ENCODE peak calls at places on chromosomes 16 and 17, in ten cellular contexts. J, T, Z, L, F, H, N, A, V and D are unnamed samples.

GRCh38 chr17:27977751-27978688 is 64.5 kb upstream of the NLK start:
- DNase-seq in F (no peak), A (no peak), V (no peak), H (no peak), L (no peak), T (no peak), Z (no peak), N (no peak), J (no peak), D (no peak)

GRCh38 chr16:51629602-51630001 is 478.5 kb upstream of the SALL1 start:
- DNase-seq in N (no peak), A (no peak), F (no peak), L (no peak), H (no peak), J (no peak), Z (no peak), T (no peak), V (no peak), D (no peak)

GRCh38 chr16:83843657-83844056 is 35.9 kb downstream of the HSBP1 start:
- DNase-seq in F (no peak), J (peak), H (no peak), A (no peak), N (no peak), V (no peak), L (no peak), T (no peak), Z (no peak), D (no peak)

GRCh38 chr17:77507116-77507885 is 366.5 kb downstream of the SEC14L1 start:
- DNase-seq in L (peak), N (no peak), H (no peak), A (peak), V (no peak), T (no peak), F (no peak), Z (peak), J (no peak), D (no peak)

GRCh38 chr17:53924530-53925455 is 102.1 kb downstream of the KIF2B start:
- DNase-seq in T (no peak), J (no peak), V (no peak), A (no peak), F (no peak), L (no peak), H (no peak), N (no peak), Z (no peak), D (no peak)

GRCh38 chr17:75683467-75684041 is 16.4 kb downstream of the SAP30BP start:
- DNase-seq in T (peak), V (no peak), J (no peak), F (peak), H (no peak), N (no peak), A (no peak), Z (peak), L (peak), D (no peak)

GRCh38 chr16:31196324-31197088 is 6.1 kb downstream of the PYCARD start:
- DNase-seq in Z (no peak), N (no peak), J (no peak), T (no peak), A (no peak), F (no peak), V (no peak), L (no peak), H (no peak), D (no peak)

GRCh38 chr17:30343741-30344140 is 9.9 kb upstream of the TMIGD1 start:
- DNase-seq in H (no peak), V (no peak), A (no peak), Z (no peak), J (no peak), N (no peak), L (no peak), F (no peak), T (no peak), D (no peak)

GRCh38 chr17:16943541-16944333 is 28.2 kb downstream of the TNFRSF13B start:
- DNase-seq in L (peak), V (no peak), N (no peak), Z (no peak), H (no peak), J (no peak), A (no peak), T (no peak), F (no peak), D (no peak)

GRCh38 chr17:8441690-8442089 is 6.0 kb downstream of the NDEL1 start:
- DNase-seq in T (no peak), Z (no peak), H (no peak), L (no peak), N (no peak), F (no peak), V (no peak), J (no peak), A (no peak), D (no peak)

GRCh38 chr17:50297407-50297865 is 23.2 kb downstream of the TMEM92 start:
- DNase-seq in A (peak), L (peak), N (peak), H (no peak), F (peak), Z (peak), J (peak), T (peak), V (peak), D (peak)

GRCh38 chr16:2162676-2163118 is 7.1 kb downstream of the TRAF7 start:
- DNase-seq in Z (no peak), L (no peak), F (no peak), T (no peak), J (no peak), V (no peak), N (no peak), H (no peak), A (no peak), D (no peak)

GRCh38 chr17:40596261-40596919 is 31.1 kb upstream of the CCR7 start:
- DNase-seq in F (no peak), H (no peak), A (no peak), T (no peak), Z (peak), N (no peak), J (no peak), L (no peak), V (no peak), D (no peak)

GRCh38 chr16:88688013-88688778 is 1.9 kb upstream of the SNAI3 start:
- DNase-seq in A (peak), J (no peak), V (no peak), Z (no peak), H (no peak), F (no peak), L (peak), T (no peak), N (no peak), D (peak)

GRCh38 chr16:58732545-58733247 is 1.4 kb downstream of the GOT2 start:
- DNase-seq in H (no peak), J (no peak), F (no peak), Z (peak), L (no peak), N (no peak), T (no peak), V (no peak), A (no peak), D (no peak)

GRCh38 chr17:65064452-65065019 is 8.0 kb upstream of the GNA13 start:
- DNase-seq in V (no peak), J (no peak), T (peak), F (peak), N (no peak), Z (peak), A (no peak), H (no peak), L (no peak), D (no peak)

GRCh38 chr17:73785466-73785865 is 141.2 kb upstream of the SDK2 start:
- DNase-seq in H (no peak), F (no peak), A (no peak), T (no peak), L (peak), N (no peak), Z (no peak), J (no peak), V (no peak), D (no peak)

GRCh38 chr17:61814485-61814884 is 48.8 kb downstream of the BRIP1 start:
- DNase-seq in V (no peak), L (no peak), J (no peak), Z (no peak), N (no peak), F (no peak), H (no peak), T (no peak), A (no peak), D (no peak)

GRCh38 chr17:82740906-82741759 is 5.7 kb downstream of the FN3K start:
- DNase-seq in Z (no peak), N (no peak), T (no peak), V (peak), L (no peak), J (no peak), F (no peak), A (no peak), H (no peak), D (no peak)

GRCh38 chr16:1102921-1103648 is 7.0 kb upstream of the C1QTNF8 start:
- DNase-seq in L (peak), Z (peak), N (no peak), H (no peak), J (no peak), F (peak), V (peak), T (peak), A (peak), D (no peak)

GRCh38 chr16:8847623-8848022 is 21.2 kb downstream of the CARHSP1 start:
- DNase-seq in L (no peak), T (no peak), V (no peak), H (no peak), A (no peak), J (no peak), Z (no peak), N (no peak), F (no peak), D (peak)

GRCh38 chr16:287981-288920 is 5.3 kb downstream of the PDIA2 start:
- DNase-seq in H (no peak), T (no peak), J (no peak), N (no peak), V (no peak), L (no peak), F (no peak), A (no peak), Z (no peak), D (no peak)

GRCh38 chr17:62995377-62995885 is 29.4 kb downstream of the TANC2 start:
- DNase-seq in T (peak), H (no peak), F (peak), J (no peak), V (peak), A (no peak), Z (peak), N (no peak), L (no peak), D (no peak)

GRCh38 chr17:27390540-27390939 is 65.7 kb upstream of the KSR1 start:
- DNase-seq in N (no peak), F (peak), J (no peak), T (no peak), V (no peak), L (no peak), H (peak), Z (no peak), A (no peak), D (no peak)

GRCh38 chr16:20401475-20402016 is 3.0 kb downstream of the PDILT start:
- DNase-seq in T (no peak), F (no peak), L (no peak), V (no peak), Z (no peak), H (no peak), A (no peak), J (no peak), N (no peak), D (no peak)

GRCh38 chr16:59633996-59634579 is 900.0 kb upstream of the GOT2 start:
- DNase-seq in N (no peak), J (no peak), L (no peak), V (no peak), H (peak), A (no peak), Z (no peak), F (peak), T (peak), D (no peak)

GRCh38 chr17:76446449-76447231 is 6.3 kb downstream of the UBE2O start:
- DNase-seq in H (peak), A (no peak), Z (peak), J (no peak), V (no peak), L (no peak), T (peak), F (peak), N (no peak), D (no peak)

GRCh38 chr16:760498-761343 is at the start of gene MSLN:
- DNase-seq in F (no peak), V (no peak), N (peak), T (no peak), H (no peak), A (no peak), Z (no peak), J (no peak), L (no peak), D (peak)

GRCh38 chr17:34502426-34502825 is 77.0 kb upstream of the TMEM132E start:
- DNase-seq in Z (no peak), T (no peak), A (peak), L (no peak), V (no peak), J (no peak), H (no peak), F (no peak), N (no peak), D (no peak)

GRCh38 chr17:32731556-32732295 is 145.2 kb downstream of the MYO1D start:
- DNase-seq in H (no peak), Z (no peak), J (no peak), F (no peak), A (no peak), T (no peak), L (no peak), V (no peak), N (no peak), D (no peak)

GRCh38 chr16:83826146-83826913 is 18.6 kb downstream of the HSBP1 start:
- DNase-seq in H (peak), F (peak), N (peak), V (peak), Z (peak), A (peak), J (peak), L (peak), T (peak), D (peak)

GRCh38 chr16:56530872-56531271 is 11.0 kb upstream of the BBS2 start:
- DNase-seq in F (no peak), Z (peak), L (no peak), V (no peak), N (no peak), T (no peak), H (no peak), J (no peak), A (no peak), D (no peak)